ENCODE peak calls at places on chromosome 17, in four cellular contexts. Z, S, V and E are unnamed samples.

GRCh38 chr17:27667656-27668487 is 36.9 kb downstream of the LGALS9 start:
- DNase-seq in Z (no peak), S (no peak), V (no peak), E (no peak)

GRCh38 chr17:4858880-4859260 is 25.7 kb downstream of the MINK1 start:
- DNase-seq in Z (no peak), S (no peak), V (peak), E (peak)

GRCh38 chr17:76737082-76737675 is at the start of gene SRSF2:
- DNase-seq in Z (peak), S (peak), V (peak), E (peak)

GRCh38 chr17:6413073-6413472 is 21.8 kb downstream of the AIPL1 start:
- DNase-seq in Z (peak), S (peak), V (peak), E (peak)

GRCh38 chr17:4782652-4783051 is 3.5 kb downstream of the VMO1 start:
- DNase-seq in Z (no peak), S (no peak), V (no peak), E (no peak)

GRCh38 chr17:41959336-41960095 is 7.1 kb upstream of the CNP start:
- DNase-seq in Z (peak), S (peak), V (peak), E (peak)

GRCh38 chr17:21034350-21035235 is 8.2 kb downstream of the USP22 start:
- DNase-seq in Z (no peak), S (no peak), V (peak), E (no peak)

GRCh38 chr17:60165976-60166375 is 16.2 kb downstream of the CA4 start:
- DNase-seq in Z (no peak), S (no peak), V (peak), E (no peak)

GRCh38 chr17:32929288-32929574 is 1.3 kb downstream of the TMEM98 start:
- DNase-seq in Z (no peak), S (no peak), V (peak), E (no peak)

GRCh38 chr17:57727776-57728175 is 17.3 kb downstream of the CCDC182 start:
- DNase-seq in Z (no peak), S (no peak), V (no peak), E (no peak)

GRCh38 chr17:13385481-13385907 is 216.2 kb downstream of the HS3ST3A1 start:
- DNase-seq in Z (peak), S (no peak), V (no peak), E (peak)

GRCh38 chr17:13202835-13203234 is 185.0 kb upstream of the ELAC2 start:
- DNase-seq in Z (no peak), S (no peak), V (no peak), E (no peak)

GRCh38 chr17:57084361-57084801 is 665 bp upstream of the AKAP1 start:
- DNase-seq in Z (no peak), S (no peak), V (no peak), E (peak)

GRCh38 chr17:38672788-38673713 is 1.7 kb downstream of the EPOP start:
- DNase-seq in Z (peak), S (no peak), V (peak), E (no peak)

GRCh38 chr17:10879110-10879509 is 41.2 kb upstream of the PIRT start:
- DNase-seq in Z (peak), S (no peak), V (peak), E (no peak)

GRCh38 chr17:9421525-9421924 is 154.1 kb downstream of the STX8 start:
- DNase-seq in Z (no peak), S (no peak), V (no peak), E (no peak)

GRCh38 chr17:62627219-62627903 is at the start of gene MRC2:
- DNase-seq in Z (no peak), S (peak), V (peak), E (peak)

GRCh38 chr17:69551212-69552010 is 136.9 kb downstream of the MAP2K6 start:
- DNase-seq in Z (no peak), S (no peak), V (no peak), E (peak)

GRCh38 chr17:44768505-44769142 is 9.8 kb downstream of the ADAM11 start:
- DNase-seq in Z (no peak), S (no peak), V (no peak), E (no peak)

GRCh38 chr17:34703533-34703932 is 124.2 kb downstream of the TMEM132E start:
- DNase-seq in Z (peak), S (no peak), V (peak), E (peak)

GRCh38 chr17:76547183-76547641 is 7.4 kb downstream of the PRCD start:
- DNase-seq in Z (peak), S (no peak), V (peak), E (no peak)

GRCh38 chr17:81388612-81389367 is 6.5 kb upstream of the BAHCC1 start:
- DNase-seq in Z (no peak), S (no peak), V (peak), E (no peak)
- H3K9ac ChIP-seq in Z (no peak), S (peak), V (peak), E (peak)

GRCh38 chr17:72587156-72587555 is 466.3 kb downstream of the SOX9 start:
- DNase-seq in Z (no peak), S (no peak), V (no peak), E (peak)

GRCh38 chr17:72588561-72588960 is 467.7 kb downstream of the SOX9 start:
- DNase-seq in Z (no peak), S (no peak), V (no peak), E (no peak)

GRCh38 chr17:72587773-72588511 is 467.1 kb downstream of the SOX9 start:
- DNase-seq in Z (peak), S (no peak), V (no peak), E (peak)

GRCh38 chr17:72590382-72590781 is 469.6 kb downstream of the SOX9 start:
- DNase-seq in Z (no peak), S (no peak), V (no peak), E (peak)

DNA sequence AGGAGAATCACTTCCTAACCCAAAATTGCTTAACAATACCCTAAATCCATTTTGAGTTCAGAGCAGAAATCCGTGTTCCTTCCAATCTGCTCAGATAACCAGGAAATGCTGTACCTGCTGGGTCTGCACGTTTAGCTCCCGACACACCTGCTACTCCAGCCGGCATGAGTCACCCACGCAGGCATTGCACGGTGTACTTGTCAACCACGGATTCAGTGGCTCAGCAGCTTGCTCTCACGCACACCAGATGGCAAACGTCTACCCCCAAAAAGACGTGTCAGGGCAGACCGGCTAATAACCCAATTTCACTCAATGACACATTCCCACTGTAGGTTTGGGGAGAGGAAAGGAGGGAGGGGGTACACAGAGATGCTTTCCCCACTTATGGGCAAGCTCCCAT is 468.1 kb downstream of the SOX9 start:
- DNase-seq in Z (no peak), S (peak), V (no peak), E (peak)
- H3K4me2 ChIP-seq in Z (no peak), S (peak), V (no peak), E (peak)

GRCh38 chr17:8067806-8068205 is 19.7 kb downstream of the ALOX12B start:
- DNase-seq in Z (no peak), S (no peak), V (no peak), E (no peak)
- H3K9ac ChIP-seq in Z (no peak), S (no peak), V (no peak), E (no peak)

GRCh38 chr17:48556534-48557401 is 11.9 kb upstream of the HOXB2 start:
- DNase-seq in Z (no peak), S (no peak), V (no peak), E (no peak)
- H3K4me2 ChIP-seq in Z (no peak), S (no peak), V (no peak), E (peak)

DNA sequence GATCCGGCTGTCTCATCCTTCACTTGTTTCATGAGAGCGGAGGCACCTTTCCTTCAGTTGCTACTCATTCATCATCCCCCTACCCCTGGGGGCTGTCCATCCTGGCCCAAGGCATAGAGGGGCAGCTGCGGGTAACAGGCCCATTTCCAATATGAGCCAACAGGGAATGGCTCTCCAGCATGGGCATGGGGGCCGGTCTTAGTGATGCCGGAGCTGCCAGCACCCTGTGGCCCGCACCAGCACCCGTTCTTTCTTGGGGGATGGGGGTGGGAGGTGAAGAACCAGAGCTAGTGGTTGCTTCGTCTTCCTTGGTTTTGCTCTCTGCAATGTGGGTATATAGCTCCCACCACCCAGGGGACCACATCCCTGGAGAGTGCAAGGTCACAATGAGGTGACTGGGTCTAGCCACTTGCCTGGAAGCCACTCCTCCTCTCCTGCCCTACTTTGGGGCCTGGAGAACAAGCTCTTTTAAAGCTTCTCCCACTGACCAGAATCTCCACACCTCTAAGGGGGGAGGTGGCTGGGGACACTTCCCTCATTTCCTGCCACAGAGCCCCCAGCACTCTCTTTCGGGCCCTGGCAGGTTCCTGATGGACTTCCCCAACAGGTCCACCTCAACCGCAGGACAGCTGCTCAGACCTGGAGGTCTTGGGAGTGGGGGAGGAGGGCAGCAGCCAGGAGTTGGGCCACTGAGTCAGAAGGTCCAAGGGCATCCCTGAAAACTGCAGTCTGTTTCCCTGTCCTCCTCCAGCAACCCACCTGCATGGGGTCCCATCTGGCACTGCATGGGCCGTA is 11.9 kb upstream of the TBX2 start:
- DNase-seq in Z (no peak), S (no peak), V (no peak), E (no peak)
- H3K9ac ChIP-seq in Z (no peak), S (no peak), V (no peak), E (no peak)